ENCODE peak calls at places on chromosomes 16 and 17, in five cellular contexts. H, J, Q, A and F are unnamed samples. For H3K9me3, the result is how much of the 10 kb centered on the place peaks cover.

GRCh38 chr17:74605361-74605760 is 13.3 kb upstream of the CD300LD start:
- DNase-seq in H (no peak), J (peak), Q (no peak), A (peak), F (peak)

GRCh38 chr16:12658506-12658905 is 145.2 kb downstream of the CPPED1 start:
- DNase-seq in H (no peak), J (no peak), Q (no peak), A (no peak), F (no peak)

GRCh38 chr17:56779306-56779705 is 54.4 kb downstream of the C17orf67 start:
- DNase-seq in H (no peak), J (no peak), Q (no peak), A (no peak), F (no peak)

GRCh38 chr16:77387810-77388209 is 47.0 kb downstream of the ADAMTS18 start:
- DNase-seq in H (no peak), J (no peak), Q (no peak), A (no peak), F (no peak)

GRCh38 chr16:46763147-46763546 is 15.0 kb upstream of the MYLK3 start:
- DNase-seq in H (no peak), J (no peak), Q (no peak), A (no peak), F (peak)

GRCh38 chr16:13270602-13271001 is 369.2 kb downstream of the SHISA9 start:
- DNase-seq in H (no peak), J (no peak), Q (no peak), A (no peak), F (no peak)

GRCh38 chr17:5948811-5949210 is 121.4 kb upstream of the WSCD1 start:
- DNase-seq in H (no peak), J (no peak), Q (no peak), A (no peak), F (no peak)

GRCh38 chr16:88376053-88376834 is 6.5 kb upstream of the ZNF469 start:
- DNase-seq in H (no peak), J (peak), Q (no peak), A (no peak), F (peak)

GRCh38 chr17:44807817-44808155 is 22.3 kb downstream of the GJC1 start:
- DNase-seq in H (no peak), J (no peak), Q (no peak), A (no peak), F (no peak)

GRCh38 chr16:317583-317982 is 34.6 kb downstream of the PDIA2 start:
- DNase-seq in H (no peak), J (no peak), Q (no peak), A (no peak), F (no peak)

GRCh38 chr17:32626371-32626770 is 139.6 kb downstream of the CDK5R1 start:
- DNase-seq in H (no peak), J (no peak), Q (no peak), A (no peak), F (no peak)

GRCh38 chr16:89096042-89096717 is 2.5 kb downstream of the ACSF3 start:
- DNase-seq in H (no peak), J (no peak), Q (no peak), A (no peak), F (no peak)

GRCh38 chr17:60720763-60721531 is 43.3 kb downstream of the BCAS3 start:
- DNase-seq in H (peak), J (no peak), Q (no peak), A (peak), F (no peak)

GRCh38 chr16:57618306-57619132 is 9.9 kb upstream of the ADGRG1 start:
- DNase-seq in H (peak), J (peak), Q (peak), A (peak), F (no peak)

GRCh38 chr17:82202981-82203380 is 9.7 kb downstream of the CCDC57 start:
- DNase-seq in H (no peak), J (no peak), Q (no peak), A (no peak), F (no peak)

GRCh38 chr16:66455970-66456369 is 28.9 kb downstream of the BEAN1 start:
- DNase-seq in H (no peak), J (no peak), Q (no peak), A (no peak), F (no peak)

GRCh38 chr17:58539703-58540102 is 25.3 kb upstream of the MTMR4 start:
- DNase-seq in H (no peak), J (no peak), Q (no peak), A (no peak), F (no peak)

GRCh38 chr17:58537266-58537665 is 22.8 kb upstream of the MTMR4 start:
- DNase-seq in H (no peak), J (no peak), Q (no peak), A (no peak), F (no peak)

GRCh38 chr17:58538801-58539410 is 24.5 kb upstream of the MTMR4 start:
- DNase-seq in H (no peak), J (no peak), Q (no peak), A (no peak), F (no peak)

GRCh38 chr17:58536541-58536940 is 22.1 kb upstream of the MTMR4 start:
- DNase-seq in H (no peak), J (no peak), Q (no peak), A (no peak), F (no peak)

DNA sequence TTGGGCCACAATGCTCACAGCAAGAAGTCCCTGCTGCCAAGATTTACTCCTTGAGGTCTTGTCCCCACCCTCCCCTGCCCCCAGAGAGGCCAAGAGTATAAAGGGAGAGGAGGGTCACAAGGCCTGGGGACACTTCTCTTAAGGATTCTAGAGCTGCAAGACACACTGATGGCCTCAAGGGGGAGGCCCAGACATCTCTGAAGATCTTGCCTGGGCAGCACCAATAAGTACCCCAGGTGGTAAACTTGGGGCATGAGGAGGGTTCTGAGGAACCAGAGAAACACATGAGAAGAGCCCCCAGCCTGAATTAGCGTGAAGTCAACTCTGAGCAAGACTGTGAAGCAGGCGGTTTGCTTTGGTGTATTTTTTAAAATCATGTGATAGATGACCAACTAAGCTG is 26.8 kb upstream of the MTMR4 start:
- DNase-seq in H (no peak), J (no peak), Q (no peak), A (no peak), F (no peak)
- TF ChIP-seq CTCF in H (no peak), J (no peak), Q (no peak), A (peak), F (peak)

GRCh38 chr17:17815436-17816200 is 21.2 kb downstream of the SREBF1 start:
- DNase-seq in H (no peak), J (no peak), Q (no peak), A (no peak), F (no peak)
- H3K4me3 ChIP-seq in H (no peak), J (no peak), Q (no peak), A (no peak), F (peak)

GRCh38 chr17:22671110-22671509 is 978.8 kb downstream of the KCNJ18 start:
- DNase-seq in H (no peak), J (no peak), Q (no peak), A (no peak), F (no peak)
- H3K9me3 ChIP-seq in H (under half), J (under half), Q (under half), A (under half), F (under half)

GRCh38 chr16:28475221-28475620 is 3.1 kb upstream of the NPIPB7 start:
- DNase-seq in H (no peak), J (no peak), Q (no peak), A (no peak), F (no peak)
- TF ChIP-seq CTCF in H (no peak), J (no peak), Q (no peak), A (no peak), F (no peak)

GRCh38 chr17:57989011-57989345 is 924 bp upstream of the VEZF1 start:
- DNase-seq in H (peak), J (no peak), Q (peak), A (peak), F (no peak)
- H3K4me3 ChIP-seq in H (peak), J (peak), Q (peak), A (no peak), F (peak)

GRCh38 chr16:31754998-31755615 is 118.5 kb upstream of the ZNF267 start:
- DNase-seq in H (no peak), J (no peak), Q (no peak), A (no peak), F (no peak)
- H3K9me3 ChIP-seq in H (under half), J (under half), Q (half or more), A (half or more), F (half or more)

DNA sequence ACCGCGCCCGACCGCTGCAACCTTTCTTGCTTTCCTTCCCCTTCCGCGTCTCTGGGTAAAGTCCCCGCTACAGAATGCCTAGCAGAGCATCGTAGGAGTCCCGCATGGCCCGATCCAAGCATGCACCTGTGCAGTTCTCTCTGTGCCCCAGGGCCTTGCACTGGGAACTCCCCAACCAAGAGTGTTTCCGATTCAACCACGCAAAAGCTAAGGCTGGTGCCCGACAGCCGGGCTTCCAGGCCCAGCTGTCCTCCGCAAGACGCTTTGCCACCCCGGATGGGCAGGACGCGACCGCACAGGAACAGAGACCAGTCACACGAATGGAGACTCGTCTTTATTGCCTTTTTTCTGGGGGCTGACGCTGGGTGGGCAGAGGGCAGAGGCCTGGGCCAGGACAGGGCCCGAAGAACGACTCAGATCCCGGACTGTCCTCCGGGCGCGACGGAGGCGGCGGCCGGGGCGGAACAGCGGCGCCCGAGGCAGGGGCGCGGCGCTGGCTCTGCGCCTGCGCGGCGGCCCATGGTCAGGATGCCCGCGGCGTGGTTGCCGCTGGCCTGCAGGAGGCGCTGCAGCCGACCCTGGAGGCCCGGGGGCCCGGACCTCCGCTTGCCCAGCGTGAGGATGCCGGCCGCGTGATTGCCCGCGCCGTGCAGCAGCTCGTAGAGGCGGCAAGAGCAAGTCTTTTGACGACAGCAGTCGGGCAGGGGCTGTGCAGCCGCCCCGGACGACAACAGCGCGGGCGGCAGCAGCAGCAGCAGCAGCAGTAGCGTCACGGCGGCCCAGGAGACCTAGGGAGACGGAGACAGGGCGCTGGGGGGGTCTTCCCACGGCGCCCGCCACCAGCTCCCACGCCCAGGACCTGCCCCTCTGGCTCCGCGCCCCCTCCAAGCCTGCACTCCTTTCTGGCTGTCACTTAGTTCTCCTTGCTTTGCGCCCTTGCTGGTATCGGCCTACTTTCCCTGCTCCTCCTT is 1.2 kb downstream of the HCRT start:
- DNase-seq in H (peak), J (peak), Q (peak), A (peak), F (peak)
- TF ChIP-seq CTCF in H (peak), J (peak), Q (peak), A (peak), F (peak)

GRCh38 chr16:31528726-31529397 is 1.2 kb downstream of the AHSP start:
- DNase-seq in H (peak), J (no peak), Q (no peak), A (peak), F (no peak)

GRCh38 chr16:31529398-31530312 is 2.0 kb downstream of the AHSP start:
- DNase-seq in H (no peak), J (no peak), Q (no peak), A (no peak), F (no peak)

GRCh38 chr16:31530405-31530804 is 2.7 kb downstream of the AHSP start:
- DNase-seq in H (no peak), J (no peak), Q (no peak), A (no peak), F (no peak)

GRCh38 chr16:31525113-31525512 is 2.6 kb upstream of the AHSP start:
- DNase-seq in H (no peak), J (no peak), Q (no peak), A (no peak), F (no peak)

GRCh38 chr16:31527617-31528287 is at the start of gene AHSP:
- DNase-seq in H (no peak), J (no peak), Q (no peak), A (no peak), F (no peak)
- H3K4me3 ChIP-seq in H (no peak), J (no peak), Q (peak), A (peak), F (peak)